ENCODE peak calls at places on chromosomes 3 and 15, in seven cellular contexts. M is HCT116, F is uterus, I is hepatocyte, V is kidney, A is PC-3, E is tibial artery. H is an unnamed sample.
A peak's percentile ranks its signal among the peaks of the same experiment; 100 is the strongest.

GRCh38 chr3:60579734-60580133 is 671.5 kb downstream of the FHIT start:
- DNase-seq in M (no peak), F (no peak), I (peak; percentile 36), V (no peak), A (peak; percentile 82), E (no peak), H (no peak)

GRCh38 chr15:67715166-67715565 is 110.1 kb upstream of the SKOR1 start:
- DNase-seq in M (no peak), F (no peak), I (no peak), V (no peak), A (no peak), E (no peak), H (no peak)

GRCh38 chr3:173865900-173866498 is 468.5 kb downstream of the NLGN1 start:
- DNase-seq in M (no peak), F (no peak), I (no peak), V (no peak), A (no peak), E (no peak), H (no peak)

GRCh38 chr3:120324185-120324584 is 25.0 kb downstream of the LRRC58 start:
- DNase-seq in M (no peak), F (no peak), I (no peak), V (no peak), A (no peak), E (no peak), H (no peak)

GRCh38 chr3:173066044-173066679 is 74.9 kb downstream of the SPATA16 start:
- DNase-seq in M (no peak), F (no peak), I (peak; percentile 28), V (no peak), A (peak; percentile 12), E (no peak), H (no peak)

GRCh38 chr3:56314842-56315241 is 153.4 kb downstream of the ERC2 start:
- DNase-seq in M (no peak), F (no peak), I (no peak), V (no peak), A (no peak), E (no peak), H (no peak)

GRCh38 chr3:29642393-29643033 is 361.6 kb downstream of the RBMS3 start:
- DNase-seq in M (no peak), F (no peak), I (peak; percentile 59), V (no peak), A (peak; percentile 72), E (no peak), H (no peak)

GRCh38 chr3:43793648-43794372 is 103.1 kb downstream of the ABHD5 start:
- DNase-seq in M (no peak), F (no peak), I (no peak), V (no peak), A (no peak), E (no peak), H (no peak)

GRCh38 chr3:139523718-139524117 is 15.8 kb downstream of the RBP1 start:
- DNase-seq in M (no peak), F (no peak), I (no peak), V (no peak), A (no peak), E (no peak), H (no peak)

GRCh38 chr15:63186065-63186464 is 3.3 kb upstream of the RAB8B start:
- DNase-seq in M (no peak), F (no peak), I (no peak), V (no peak), A (peak; percentile 60), E (no peak), H (no peak)

GRCh38 chr3:39284457-39284881 is 4.6 kb upstream of the CX3CR1 start:
- DNase-seq in M (no peak), F (no peak), I (no peak), V (no peak), A (no peak), E (no peak), H (no peak)

GRCh38 chr3:38834110-38834509 is 18.1 kb upstream of the SCN10A start:
- DNase-seq in M (peak; percentile 13), F (peak; percentile 43), I (peak; percentile 73), V (peak; percentile 78), A (peak; percentile 44), E (peak; percentile 75), H (peak; percentile 80)

GRCh38 chr3:54999159-54999558 is 71.3 kb upstream of the LRTM1 start:
- DNase-seq in M (no peak), F (no peak), I (peak; percentile 64), V (no peak), A (peak; percentile 65), E (no peak), H (no peak)

GRCh38 chr3:59796486-59796885 is 746.7 kb upstream of the CFAP20DC start:
- DNase-seq in M (no peak), F (no peak), I (no peak), V (no peak), A (no peak), E (no peak), H (no peak)

GRCh38 chr15:83850015-83850414 is 196.1 kb downstream of the ADAMTSL3 start:
- DNase-seq in M (no peak), F (no peak), I (no peak), V (no peak), A (no peak), E (no peak), H (no peak)
- H3K4me1 ChIP-seq in M (peaks cover 7% of the 10 kb centered on the region), F (peaks cover 2% of the 10 kb centered on the region), I (no peaks in the 10 kb centered on the region), V (peaks cover 2% of the 10 kb centered on the region), A (peaks cover 41% of the 10 kb centered on the region), E (peaks cover 13% of the 10 kb centered on the region), H (no peaks in the 10 kb centered on the region)

DNA sequence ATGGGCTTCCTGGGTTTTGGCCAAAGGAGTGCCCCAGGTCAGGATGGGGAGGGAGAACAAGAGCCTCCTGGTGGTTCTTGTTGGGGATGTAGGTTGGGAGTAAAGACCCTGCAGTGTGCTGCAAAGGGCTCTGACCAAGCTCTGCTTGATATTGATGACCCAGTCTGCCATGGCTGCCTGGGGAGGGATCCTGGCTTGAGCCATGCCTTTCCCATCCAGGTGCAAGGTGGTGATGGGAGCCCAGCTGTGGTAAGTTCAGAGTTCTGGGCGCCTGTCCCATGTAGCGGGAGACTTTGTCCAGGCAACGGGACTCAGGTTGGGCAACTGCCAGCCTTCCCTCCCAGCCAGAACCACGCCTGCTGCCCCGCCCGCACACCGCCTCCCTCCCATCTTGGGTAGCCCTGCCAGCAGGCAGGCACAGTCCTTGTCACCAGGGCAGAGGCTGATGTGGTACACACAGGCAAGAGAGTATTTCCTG is 2.6 kb downstream of the GNAI2 start:
- DNase-seq in M (no peak), F (peak; percentile 70), I (peak; percentile 50), V (peak; percentile 93), A (peak; percentile 81), E (peak; percentile 96), H (peak; percentile 92)
- TF ChIP-seq CTCF in M (no peak), F (no peak), I (no peak), V (no peak), A (peak; percentile 17), E (no peak), H (no peak)

GRCh38 chr3:99128740-99129505 is 227.4 kb upstream of the DCBLD2 start:
- DNase-seq in M (peak; percentile 79), F (no peak), I (no peak), V (no peak), A (peak; percentile 96), E (no peak), H (no peak)
- H3K4me1 ChIP-seq in M (no peaks in the 10 kb centered on the region), F (no peaks in the 10 kb centered on the region), I (no peaks in the 10 kb centered on the region), V (no peaks in the 10 kb centered on the region), A (peaks cover 22% of the 10 kb centered on the region), E (peaks cover 23% of the 10 kb centered on the region), H (no peaks in the 10 kb centered on the region)

DNA sequence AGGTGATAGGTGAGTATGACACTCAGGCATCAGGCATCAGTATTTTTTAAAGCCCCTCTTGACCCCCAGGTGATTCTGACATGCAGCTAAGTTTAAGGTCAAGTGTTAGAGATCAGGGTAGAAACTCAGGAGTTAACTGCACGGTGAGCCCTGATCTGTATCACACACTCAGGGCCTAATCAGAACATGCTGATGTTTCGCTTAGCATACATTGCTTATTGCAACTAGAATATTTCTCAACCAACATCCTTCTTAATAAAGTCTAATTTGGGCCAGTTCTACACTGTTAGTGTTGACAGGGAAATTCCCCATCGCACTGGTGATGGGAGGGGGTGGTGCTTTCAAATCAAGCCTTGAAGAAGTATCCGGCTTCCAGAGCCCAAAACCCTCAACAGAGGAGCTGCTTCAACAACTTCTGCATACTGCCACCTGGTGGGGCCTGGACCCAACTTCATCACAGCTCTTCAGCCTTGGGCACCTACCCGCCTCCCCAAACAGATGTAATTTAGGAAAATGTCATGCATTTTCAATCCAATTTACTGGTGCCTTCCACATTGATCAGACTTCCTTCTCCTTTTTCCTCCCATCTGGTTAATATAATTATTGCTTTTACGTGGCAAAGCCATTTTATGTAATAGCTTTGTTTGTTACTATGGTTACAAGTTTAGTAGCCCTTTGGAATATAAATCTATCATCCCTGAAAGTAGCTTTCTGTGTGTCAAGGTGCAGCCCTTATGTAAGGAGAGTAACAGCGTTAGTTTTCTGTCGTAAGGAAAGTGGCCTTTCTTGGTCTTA is 312.2 kb downstream of the RORA start:
- DNase-seq in M (peak; percentile 48), F (peak; percentile 87), I (peak; percentile 90), V (peak; percentile 91), A (peak; percentile 68), E (peak; percentile 91), H (peak; percentile 90)
- TF ChIP-seq CTCF in M (peak; percentile 73), F (peak; percentile 75), I (peak; percentile 82), V (peak; percentile 78), A (peak; percentile 74), E (peak; percentile 86), H (peak; percentile 85)

GRCh38 chr3:8486434-8486833 is 15.2 kb upstream of the LMCD1 start:
- DNase-seq in M (no peak), F (no peak), I (no peak), V (no peak), A (no peak), E (no peak), H (no peak)

GRCh38 chr3:8486945-8487344 is 14.7 kb upstream of the LMCD1 start:
- DNase-seq in M (no peak), F (no peak), I (peak; percentile 81), V (no peak), A (no peak), E (no peak), H (no peak)

GRCh38 chr3:8485943-8486342 is 15.7 kb upstream of the LMCD1 start:
- DNase-seq in M (no peak), F (no peak), I (no peak), V (no peak), A (no peak), E (no peak), H (no peak)

GRCh38 chr3:8484409-8485140 is 17.0 kb upstream of the LMCD1 start:
- DNase-seq in M (no peak), F (no peak), I (no peak), V (no peak), A (no peak), E (no peak), H (no peak)

DNA sequence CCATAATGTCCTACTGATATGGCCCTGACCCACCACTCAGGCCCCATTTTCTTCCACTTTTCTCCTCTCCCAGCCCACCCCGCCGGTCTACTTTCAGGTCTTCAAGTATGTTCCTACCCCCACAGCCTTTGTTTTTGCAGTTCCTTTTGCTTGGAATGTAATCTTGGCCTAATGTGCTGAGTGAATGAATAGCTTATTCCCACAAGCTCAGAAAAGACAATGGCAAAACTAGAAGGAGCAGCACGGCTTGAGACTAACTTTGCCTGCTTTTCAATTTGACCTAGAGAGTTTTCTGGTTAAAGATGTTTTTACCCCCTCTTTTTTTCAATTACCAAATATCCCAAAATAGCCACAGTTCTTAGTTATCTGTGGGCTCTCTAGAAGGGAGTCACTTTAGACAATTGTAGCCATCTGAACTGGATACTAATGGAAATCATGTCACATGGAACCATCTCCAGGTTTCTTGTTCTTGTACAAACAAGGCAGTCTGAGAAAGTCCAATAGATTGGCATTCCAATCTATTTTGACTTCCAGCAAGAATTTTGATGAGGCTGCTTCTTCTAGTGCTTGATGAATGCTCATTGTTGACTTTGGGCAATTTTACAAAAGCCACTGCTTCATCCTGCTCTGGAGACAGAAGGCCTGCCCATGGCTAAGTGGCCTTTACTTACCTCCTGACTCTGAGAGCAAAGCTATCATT is 16.3 kb upstream of the LMCD1 start:
- DNase-seq in M (no peak), F (no peak), I (no peak), V (no peak), A (no peak), E (no peak), H (no peak)
- H3K4me1 ChIP-seq in M (no peaks in the 10 kb centered on the region), F (peaks cover 11% of the 10 kb centered on the region), I (peaks cover 29% of the 10 kb centered on the region), V (peaks cover 4% of the 10 kb centered on the region), A (peaks cover 23% of the 10 kb centered on the region), E (peaks cover 51% of the 10 kb centered on the region), H (peaks cover 14% of the 10 kb centered on the region)

H was measured in spleen.